ENCODE peak calls at places on chromosomes 1 and 21, in four cellular contexts. X, E, J and M are unnamed samples.

GRCh38 chr1:227937031-227937430 is 10.7 kb downstream of the WNT9A start:
- DNase-seq in X (no peak), E (no peak), J (no peak), M (no peak)

GRCh38 chr1:67741121-67741520 is 56.1 kb downstream of the GADD45A start:
- DNase-seq in X (no peak), E (no peak), J (no peak), M (no peak)

GRCh38 chr1:59408608-59409007 is 111.7 kb downstream of the FGGY start:
- DNase-seq in X (no peak), E (peak), J (no peak), M (no peak)

GRCh38 chr1:41900611-41901444 is 17.9 kb downstream of the HIVEP3 start:
- DNase-seq in X (no peak), E (no peak), J (no peak), M (no peak)

GRCh38 chr1:87706779-87707228 is 378.1 kb downstream of the LMO4 start:
- DNase-seq in X (no peak), E (no peak), J (no peak), M (no peak)

GRCh38 chr1:103937763-103938357 is 188.2 kb downstream of the AMY1C start:
- DNase-seq in X (no peak), E (no peak), J (peak), M (no peak)

GRCh38 chr1:150012611-150013010 is 2.1 kb upstream of the OTUD7B start:
- DNase-seq in X (no peak), E (no peak), J (no peak), M (no peak)

GRCh38 chr1:170831276-170831675 is 104.1 kb upstream of the MROH9 start:
- DNase-seq in X (no peak), E (no peak), J (no peak), M (no peak)

GRCh38 chr1:10630661-10631120 is 155.9 kb downstream of the PEX14 start:
- DNase-seq in X (no peak), E (no peak), J (no peak), M (no peak)

GRCh38 chr1:10629816-10630571 is 155.2 kb downstream of the PEX14 start:
- DNase-seq in X (no peak), E (no peak), J (no peak), M (no peak)

GRCh38 chr1:10629091-10629815 is 154.5 kb downstream of the PEX14 start:
- DNase-seq in X (no peak), E (no peak), J (no peak), M (no peak)

GRCh38 chr1:10626781-10627410 is 152.1 kb downstream of the PEX14 start:
- DNase-seq in X (no peak), E (no peak), J (no peak), M (no peak)

GRCh38 chr1:10628685-10629084 is 153.9 kb downstream of the PEX14 start:
- DNase-seq in X (no peak), E (no peak), J (no peak), M (no peak)
- TF ChIP-seq BHLHE40 in X (no peak), E (no peak), J (no peak), M (no peak)

DNA sequence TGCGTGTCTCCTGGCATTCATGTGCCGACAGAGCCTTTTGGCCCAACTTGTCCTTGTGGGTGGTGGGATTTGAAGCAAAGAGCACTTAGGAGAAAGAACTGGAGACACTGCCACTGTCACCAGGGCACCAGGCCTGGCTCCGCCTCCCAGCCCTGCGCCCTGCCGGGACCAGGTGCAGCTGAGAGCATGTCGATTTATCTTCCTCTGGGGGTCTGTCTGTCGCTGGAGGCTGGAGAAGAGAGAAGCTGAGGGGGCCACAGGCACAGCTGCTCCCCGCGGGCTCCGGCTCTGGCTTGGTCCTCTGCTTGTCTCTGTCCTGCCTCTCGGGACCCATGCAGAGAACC is 28.2 kb downstream of the PCNT start:
- DNase-seq in X (no peak), E (no peak), J (no peak), M (no peak)
- TF ChIP-seq SP1 in X (no peak), E (no peak), J (no peak), M (no peak)

GRCh38 chr1:239999170-239999569 is 92.5 kb upstream of the FMN2 start:
- DNase-seq in X (no peak), E (peak), J (no peak), M (no peak)
- TF ChIP-seq BHLHE40 in X (no peak), E (no peak), J (no peak), M (no peak)

GRCh38 chr1:168921514-168922106 is 184.9 kb upstream of the ATP1B1 start:
- DNase-seq in X (no peak), E (no peak), J (peak), M (no peak)

GRCh38 chr1:168920456-168921094 is 185.9 kb upstream of the ATP1B1 start:
- DNase-seq in X (no peak), E (peak), J (no peak), M (no peak)

GRCh38 chr1:168917309-168917708 is 188.3 kb upstream of the DPT start:
- DNase-seq in X (no peak), E (no peak), J (no peak), M (no peak)

GRCh38 chr1:168917796-168918195 is 188.7 kb upstream of the ATP1B1 start:
- DNase-seq in X (no peak), E (no peak), J (no peak), M (no peak)

DNA sequence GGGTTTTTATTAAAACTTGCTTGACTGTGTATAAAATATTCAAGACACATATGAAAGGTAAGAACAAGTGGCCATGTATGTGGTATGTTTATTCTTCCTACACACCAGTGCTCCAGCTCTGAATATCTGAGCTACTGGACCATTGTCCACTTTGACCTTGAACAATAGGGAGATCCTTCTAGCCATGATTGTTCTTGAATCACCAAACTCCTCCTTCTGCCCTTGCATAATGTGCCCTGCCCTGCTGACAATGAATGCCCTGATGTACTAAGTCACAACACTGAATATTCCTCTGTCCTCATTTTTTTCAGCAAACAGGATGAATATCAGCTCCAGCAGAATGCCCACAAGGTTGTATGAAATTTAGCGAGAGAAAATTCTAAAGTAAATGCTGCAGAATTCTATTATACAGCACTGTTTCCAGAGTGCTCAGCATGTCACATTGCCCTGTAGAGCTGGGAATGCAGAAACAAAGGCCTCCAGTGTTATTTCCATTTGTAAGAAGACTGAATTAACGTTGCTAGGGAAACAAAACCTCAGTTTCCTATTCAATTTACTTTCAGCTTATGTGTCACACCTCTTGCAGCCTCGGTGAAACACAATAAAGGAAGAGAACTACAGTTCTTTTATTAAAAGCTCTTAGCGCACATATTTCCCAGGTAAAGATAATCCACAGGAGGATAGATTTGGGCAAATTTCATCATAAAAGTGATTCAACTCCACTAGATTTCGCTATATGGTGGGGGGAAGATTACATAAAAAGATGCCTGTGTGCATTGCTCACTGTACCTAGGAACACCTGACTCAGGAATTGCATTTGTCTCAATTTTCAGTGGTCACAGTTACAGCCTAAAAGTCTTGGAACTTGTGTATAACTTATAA is 187.4 kb upstream of the ATP1B1 start:
- DNase-seq in X (no peak), E (peak), J (no peak), M (no peak)
- TF ChIP-seq SP1 in X (no peak), E (no peak), J (no peak), M (no peak)

GRCh38 chr1:241839369-241839990 is 8.5 kb upstream of the EXO1 start:
- DNase-seq in X (no peak), E (no peak), J (no peak), M (no peak)

GRCh38 chr1:241837413-241837812 is 10.6 kb upstream of the EXO1 start:
- DNase-seq in X (no peak), E (no peak), J (no peak), M (no peak)

GRCh38 chr1:241838831-241839365 is 9.1 kb upstream of the EXO1 start:
- DNase-seq in X (no peak), E (no peak), J (no peak), M (no peak)

GRCh38 chr1:241836944-241837343 is 11.1 kb upstream of the EXO1 start:
- DNase-seq in X (no peak), E (no peak), J (no peak), M (no peak)

GRCh38 chr1:241837901-241838300 is 10.1 kb upstream of the EXO1 start:
- DNase-seq in X (no peak), E (no peak), J (no peak), M (no peak)
- TF ChIP-seq BHLHE40 in X (no peak), E (no peak), J (no peak), M (no peak)

GRCh38 chr1:71967670-71968069 is 314.7 kb downstream of the NEGR1 start:
- DNase-seq in X (no peak), E (no peak), J (no peak), M (no peak)

GRCh38 chr1:71964188-71964587 is 318.2 kb downstream of the NEGR1 start:
- DNase-seq in X (no peak), E (no peak), J (no peak), M (no peak)
- TF ChIP-seq SP1 in X (no peak), E (no peak), J (no peak), M (no peak)

GRCh38 chr1:53145942-53146708 is 3.7 kb upstream of the SLC1A7 start:
- DNase-seq in X (peak), E (peak), J (no peak), M (no peak)
- TF ChIP-seq BHLHE40 in X (no peak), E (no peak), J (no peak), M (no peak)

GRCh38 chr1:109277434-109278204 is 5.3 kb downstream of the PSRC1 start:
- DNase-seq in X (peak), E (peak), J (peak), M (peak)
- TF ChIP-seq SP1 in X (no peak), E (no peak), J (no peak), M (no peak)

DNA sequence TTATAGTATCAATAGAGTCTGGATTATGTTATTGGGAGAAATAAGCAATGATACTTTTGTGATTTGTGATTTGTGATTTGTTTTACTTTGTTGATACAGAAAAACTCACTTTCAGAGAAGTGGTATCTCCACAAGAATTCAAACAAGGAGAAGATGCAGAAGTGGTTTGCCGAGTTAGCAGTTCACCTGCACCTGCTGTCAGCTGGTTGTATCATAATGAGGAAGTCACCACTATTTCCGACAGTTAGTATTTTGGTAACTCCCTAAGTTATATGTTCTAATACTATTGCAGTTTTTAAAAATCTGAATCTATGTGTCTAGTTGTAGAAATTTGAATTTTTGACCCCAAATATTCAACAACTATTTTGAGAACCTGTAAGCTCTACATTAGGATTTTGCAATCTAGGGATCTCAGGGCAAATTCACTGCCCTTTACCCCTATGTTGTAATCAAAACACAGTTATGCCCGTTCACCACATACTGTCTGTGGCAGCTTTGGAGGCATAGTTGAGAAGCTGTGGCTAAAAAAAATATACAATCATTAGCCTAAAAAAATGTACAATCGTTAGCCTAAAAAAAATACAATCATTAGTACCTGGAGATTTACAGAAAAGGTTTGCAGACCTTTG is 288.1 kb downstream of the NCAM2 start:
- DNase-seq in X (no peak), E (no peak), J (no peak), M (no peak)
- TF ChIP-seq BHLHE40 in X (no peak), E (no peak), J (no peak), M (no peak)